ENCODE peak calls at places on chromosomes 7 and 10, in ten cellular contexts. One of them, this sample, is unnamed.

GRCh38 chr7:2938514-2939192 is 94.5 kb upstream of the GNA12 start:
- DNase-seq in transverse colon: no peak
- DNase-seq in activated naive CD4-positive, alpha-beta T cell: no peak
- DNase-seq in PC-9: no peak
- DNase-seq in cardiac septum: peak
- DNase-seq in progenitor cell of endocrine pancreas: no peak
- DNase-seq in amniotic epithelial cell: no peak
- DNase-seq in WERI-Rb-1: peak
- DNase-seq in HS-5: no peak
- DNase-seq in NCI-H774: no peak
- DNase-seq in this sample: no peak

GRCh38 chr10:82377608-82378007 is 502.6 kb downstream of the NRG3 start:
- DNase-seq in transverse colon: no peak
- DNase-seq in activated naive CD4-positive, alpha-beta T cell: no peak
- DNase-seq in PC-9: no peak
- DNase-seq in cardiac septum: no peak
- DNase-seq in progenitor cell of endocrine pancreas: no peak
- DNase-seq in amniotic epithelial cell: peak
- DNase-seq in WERI-Rb-1: no peak
- DNase-seq in HS-5: peak
- DNase-seq in NCI-H774: no peak
- DNase-seq in this sample: no peak

GRCh38 chr10:73723516-73723915 is 20.7 kb upstream of the SEC24C start:
- DNase-seq in transverse colon: no peak
- DNase-seq in activated naive CD4-positive, alpha-beta T cell: no peak
- DNase-seq in PC-9: no peak
- DNase-seq in cardiac septum: no peak
- DNase-seq in progenitor cell of endocrine pancreas: no peak
- DNase-seq in amniotic epithelial cell: no peak
- DNase-seq in WERI-Rb-1: no peak
- DNase-seq in HS-5: no peak
- DNase-seq in NCI-H774: no peak
- DNase-seq in this sample: no peak

GRCh38 chr7:103613655-103614642 is 167.9 kb upstream of the SLC26A5 start:
- DNase-seq in transverse colon: no peak
- DNase-seq in activated naive CD4-positive, alpha-beta T cell: no peak
- DNase-seq in PC-9: no peak
- DNase-seq in cardiac septum: no peak
- DNase-seq in progenitor cell of endocrine pancreas: no peak
- DNase-seq in amniotic epithelial cell: peak
- DNase-seq in WERI-Rb-1: peak
- DNase-seq in HS-5: no peak
- DNase-seq in NCI-H774: no peak
- DNase-seq in this sample: peak

GRCh38 chr10:12583891-12584595 is 234.7 kb downstream of the CAMK1D start:
- DNase-seq in transverse colon: no peak
- DNase-seq in activated naive CD4-positive, alpha-beta T cell: no peak
- DNase-seq in PC-9: no peak
- DNase-seq in cardiac septum: no peak
- DNase-seq in progenitor cell of endocrine pancreas: no peak
- DNase-seq in amniotic epithelial cell: no peak
- DNase-seq in WERI-Rb-1: no peak
- DNase-seq in HS-5: no peak
- DNase-seq in NCI-H774: no peak
- DNase-seq in this sample: no peak

GRCh38 chr10:93435621-93436385 is 46.3 kb downstream of the MYOF start:
- DNase-seq in transverse colon: no peak
- DNase-seq in activated naive CD4-positive, alpha-beta T cell: no peak
- DNase-seq in PC-9: no peak
- DNase-seq in cardiac septum: no peak
- DNase-seq in progenitor cell of endocrine pancreas: no peak
- DNase-seq in amniotic epithelial cell: peak
- DNase-seq in WERI-Rb-1: no peak
- DNase-seq in HS-5: no peak
- DNase-seq in NCI-H774: no peak
- DNase-seq in this sample: no peak

GRCh38 chr7:111011500-111011899 is 79.4 kb upstream of the LRRN3 start:
- DNase-seq in transverse colon: no peak
- DNase-seq in activated naive CD4-positive, alpha-beta T cell: no peak
- DNase-seq in PC-9: no peak
- DNase-seq in cardiac septum: no peak
- DNase-seq in progenitor cell of endocrine pancreas: no peak
- DNase-seq in amniotic epithelial cell: no peak
- DNase-seq in WERI-Rb-1: no peak
- DNase-seq in HS-5: no peak
- DNase-seq in NCI-H774: no peak
- DNase-seq in this sample: no peak

GRCh38 chr10:119340893-119341235 is 133.5 kb downstream of the GRK5 start:
- DNase-seq in transverse colon: no peak
- DNase-seq in activated naive CD4-positive, alpha-beta T cell: no peak
- DNase-seq in PC-9: no peak
- DNase-seq in cardiac septum: no peak
- DNase-seq in progenitor cell of endocrine pancreas: no peak
- DNase-seq in amniotic epithelial cell: no peak
- DNase-seq in WERI-Rb-1: no peak
- DNase-seq in HS-5: no peak
- DNase-seq in NCI-H774: no peak
- DNase-seq in this sample: no peak

GRCh38 chr7:150357277-150357676 is 11.3 kb upstream of the REPIN1 start:
- DNase-seq in transverse colon: no peak
- DNase-seq in activated naive CD4-positive, alpha-beta T cell: peak
- DNase-seq in PC-9: no peak
- DNase-seq in cardiac septum: no peak
- DNase-seq in progenitor cell of endocrine pancreas: no peak
- DNase-seq in amniotic epithelial cell: no peak
- DNase-seq in WERI-Rb-1: peak
- DNase-seq in HS-5: no peak
- DNase-seq in NCI-H774: no peak
- DNase-seq in this sample: no peak

GRCh38 chr10:19974138-19974537 is 157.9 kb downstream of the PLXDC2 start:
- DNase-seq in transverse colon: no peak
- DNase-seq in activated naive CD4-positive, alpha-beta T cell: no peak
- DNase-seq in PC-9: no peak
- DNase-seq in cardiac septum: no peak
- DNase-seq in progenitor cell of endocrine pancreas: no peak
- DNase-seq in amniotic epithelial cell: no peak
- DNase-seq in WERI-Rb-1: no peak
- DNase-seq in HS-5: no peak
- DNase-seq in NCI-H774: no peak
- DNase-seq in this sample: no peak

GRCh38 chr10:15792777-15793176 is 67.5 kb downstream of the MINDY3 start:
- DNase-seq in transverse colon: no peak
- DNase-seq in activated naive CD4-positive, alpha-beta T cell: no peak
- DNase-seq in PC-9: no peak
- DNase-seq in cardiac septum: no peak
- DNase-seq in progenitor cell of endocrine pancreas: no peak
- DNase-seq in amniotic epithelial cell: no peak
- DNase-seq in WERI-Rb-1: no peak
- DNase-seq in HS-5: no peak
- DNase-seq in NCI-H774: no peak
- DNase-seq in this sample: no peak

GRCh38 chr10:114635797-114636550 is 22.1 kb downstream of the ABLIM1 start:
- DNase-seq in transverse colon: peak
- DNase-seq in activated naive CD4-positive, alpha-beta T cell: no peak
- DNase-seq in PC-9: no peak
- DNase-seq in cardiac septum: no peak
- DNase-seq in progenitor cell of endocrine pancreas: no peak
- DNase-seq in amniotic epithelial cell: no peak
- DNase-seq in WERI-Rb-1: no peak
- DNase-seq in HS-5: no peak
- DNase-seq in NCI-H774: peak
- DNase-seq in this sample: no peak

GRCh38 chr10:85788570-85788969 is 578.0 kb downstream of the GRID1 start:
- DNase-seq in transverse colon: no peak
- DNase-seq in activated naive CD4-positive, alpha-beta T cell: no peak
- DNase-seq in PC-9: no peak
- DNase-seq in cardiac septum: no peak
- DNase-seq in progenitor cell of endocrine pancreas: no peak
- DNase-seq in amniotic epithelial cell: no peak
- DNase-seq in WERI-Rb-1: no peak
- DNase-seq in HS-5: no peak
- DNase-seq in NCI-H774: no peak
- DNase-seq in this sample: no peak

GRCh38 chr7:107564553-107565298 is 955 bp downstream of the DUS4L start:
- DNase-seq in transverse colon: no peak
- DNase-seq in activated naive CD4-positive, alpha-beta T cell: no peak
- DNase-seq in PC-9: no peak
- DNase-seq in cardiac septum: no peak
- DNase-seq in progenitor cell of endocrine pancreas: no peak
- DNase-seq in amniotic epithelial cell: peak
- DNase-seq in WERI-Rb-1: no peak
- DNase-seq in HS-5: peak
- DNase-seq in NCI-H774: no peak
- DNase-seq in this sample: no peak

GRCh38 chr7:106216517-106217088 is 68.2 kb downstream of the NAMPT start:
- DNase-seq in transverse colon: peak
- DNase-seq in activated naive CD4-positive, alpha-beta T cell: no peak
- DNase-seq in PC-9: peak
- DNase-seq in cardiac septum: no peak
- DNase-seq in progenitor cell of endocrine pancreas: no peak
- DNase-seq in amniotic epithelial cell: peak
- DNase-seq in WERI-Rb-1: no peak
- DNase-seq in HS-5: peak
- DNase-seq in NCI-H774: no peak
- DNase-seq in this sample: no peak

GRCh38 chr10:129259128-129259527 is 207.9 kb upstream of the MGMT start:
- DNase-seq in transverse colon: no peak
- DNase-seq in activated naive CD4-positive, alpha-beta T cell: no peak
- DNase-seq in PC-9: no peak
- DNase-seq in cardiac septum: no peak
- DNase-seq in progenitor cell of endocrine pancreas: no peak
- DNase-seq in amniotic epithelial cell: no peak
- DNase-seq in WERI-Rb-1: no peak
- DNase-seq in HS-5: no peak
- DNase-seq in NCI-H774: no peak
- DNase-seq in this sample: no peak

GRCh38 chr10:43076311-43076875 is 476 bp upstream of the RET start:
- DNase-seq in transverse colon: no peak
- DNase-seq in activated naive CD4-positive, alpha-beta T cell: no peak
- DNase-seq in PC-9: no peak
- DNase-seq in cardiac septum: no peak
- DNase-seq in progenitor cell of endocrine pancreas: no peak
- DNase-seq in amniotic epithelial cell: no peak
- DNase-seq in WERI-Rb-1: no peak
- DNase-seq in HS-5: no peak
- DNase-seq in NCI-H774: no peak
- DNase-seq in this sample: no peak

GRCh38 chr7:55427279-55427788 is 62.2 kb downstream of the LANCL2 start:
- DNase-seq in transverse colon: no peak
- DNase-seq in activated naive CD4-positive, alpha-beta T cell: no peak
- DNase-seq in PC-9: no peak
- DNase-seq in cardiac septum: no peak
- DNase-seq in progenitor cell of endocrine pancreas: no peak
- DNase-seq in amniotic epithelial cell: no peak
- DNase-seq in WERI-Rb-1: no peak
- DNase-seq in HS-5: no peak
- DNase-seq in NCI-H774: no peak
- DNase-seq in this sample: no peak

GRCh38 chr7:46089281-46089680 is 168.2 kb upstream of the IGFBP3 start:
- DNase-seq in transverse colon: no peak
- DNase-seq in activated naive CD4-positive, alpha-beta T cell: no peak
- DNase-seq in PC-9: no peak
- DNase-seq in cardiac septum: no peak
- DNase-seq in progenitor cell of endocrine pancreas: no peak
- DNase-seq in amniotic epithelial cell: peak
- DNase-seq in WERI-Rb-1: no peak
- DNase-seq in HS-5: no peak
- DNase-seq in NCI-H774: no peak
- DNase-seq in this sample: no peak

GRCh38 chr10:126598009-126598408 is 72.5 kb downstream of the C10orf90 start:
- DNase-seq in transverse colon: peak
- DNase-seq in activated naive CD4-positive, alpha-beta T cell: no peak
- DNase-seq in PC-9: peak
- DNase-seq in cardiac septum: no peak
- DNase-seq in progenitor cell of endocrine pancreas: peak
- DNase-seq in amniotic epithelial cell: peak
- DNase-seq in WERI-Rb-1: peak
- DNase-seq in HS-5: no peak
- DNase-seq in NCI-H774: no peak
- DNase-seq in this sample: no peak

GRCh38 chr10:14415676-14416307 is 85.1 kb upstream of the FRMD4A start:
- DNase-seq in transverse colon: no peak
- DNase-seq in activated naive CD4-positive, alpha-beta T cell: no peak
- DNase-seq in PC-9: peak
- DNase-seq in cardiac septum: no peak
- DNase-seq in progenitor cell of endocrine pancreas: no peak
- DNase-seq in amniotic epithelial cell: no peak
- DNase-seq in WERI-Rb-1: no peak
- DNase-seq in HS-5: no peak
- DNase-seq in NCI-H774: no peak
- DNase-seq in this sample: no peak

GRCh38 chr10:62653254-62653653 is 151.3 kb upstream of the ADO start:
- DNase-seq in transverse colon: peak
- DNase-seq in activated naive CD4-positive, alpha-beta T cell: no peak
- DNase-seq in PC-9: no peak
- DNase-seq in cardiac septum: no peak
- DNase-seq in progenitor cell of endocrine pancreas: no peak
- DNase-seq in amniotic epithelial cell: no peak
- DNase-seq in WERI-Rb-1: no peak
- DNase-seq in HS-5: no peak
- DNase-seq in NCI-H774: no peak
- DNase-seq in this sample: no peak

GRCh38 chr10:133212853-133213494 is 17.0 kb upstream of the UTF1 start:
- DNase-seq in transverse colon: no peak
- DNase-seq in activated naive CD4-positive, alpha-beta T cell: no peak
- DNase-seq in PC-9: no peak
- DNase-seq in cardiac septum: no peak
- DNase-seq in progenitor cell of endocrine pancreas: no peak
- DNase-seq in amniotic epithelial cell: no peak
- DNase-seq in WERI-Rb-1: no peak
- DNase-seq in HS-5: no peak
- DNase-seq in NCI-H774: no peak
- DNase-seq in this sample: no peak

GRCh38 chr7:3289996-3290395 is 11.1 kb upstream of the SDK1 start:
- DNase-seq in transverse colon: no peak
- DNase-seq in activated naive CD4-positive, alpha-beta T cell: no peak
- DNase-seq in PC-9: peak
- DNase-seq in cardiac septum: no peak
- DNase-seq in progenitor cell of endocrine pancreas: no peak
- DNase-seq in amniotic epithelial cell: peak
- DNase-seq in WERI-Rb-1: no peak
- DNase-seq in HS-5: no peak
- DNase-seq in NCI-H774: no peak
- DNase-seq in this sample: no peak

GRCh38 chr10:5632430-5632829 is 34.0 kb downstream of the ASB13 start:
- DNase-seq in transverse colon: peak
- DNase-seq in activated naive CD4-positive, alpha-beta T cell: no peak
- DNase-seq in PC-9: peak
- DNase-seq in cardiac septum: no peak
- DNase-seq in progenitor cell of endocrine pancreas: no peak
- DNase-seq in amniotic epithelial cell: no peak
- DNase-seq in WERI-Rb-1: no peak
- DNase-seq in HS-5: no peak
- DNase-seq in NCI-H774: no peak
- DNase-seq in this sample: no peak

GRCh38 chr10:28077889-28078288 is 79.0 kb upstream of the ODAD2 start:
- DNase-seq in transverse colon: no peak
- DNase-seq in activated naive CD4-positive, alpha-beta T cell: no peak
- DNase-seq in PC-9: no peak
- DNase-seq in cardiac septum: no peak
- DNase-seq in progenitor cell of endocrine pancreas: no peak
- DNase-seq in amniotic epithelial cell: peak
- DNase-seq in WERI-Rb-1: no peak
- DNase-seq in HS-5: peak
- DNase-seq in NCI-H774: no peak
- DNase-seq in this sample: no peak

GRCh38 chr10:112246-112645 is 23.0 kb upstream of the ZMYND11 start:
- DNase-seq in transverse colon: no peak
- DNase-seq in activated naive CD4-positive, alpha-beta T cell: no peak
- DNase-seq in PC-9: peak
- DNase-seq in cardiac septum: no peak
- DNase-seq in progenitor cell of endocrine pancreas: no peak
- DNase-seq in amniotic epithelial cell: no peak
- DNase-seq in WERI-Rb-1: no peak
- DNase-seq in HS-5: no peak
- DNase-seq in NCI-H774: no peak
- DNase-seq in this sample: no peak

GRCh38 chr10:117533507-117534281 is 8.9 kb upstream of the EMX2 start:
- DNase-seq in transverse colon: no peak
- DNase-seq in activated naive CD4-positive, alpha-beta T cell: no peak
- DNase-seq in PC-9: no peak
- DNase-seq in cardiac septum: peak
- DNase-seq in progenitor cell of endocrine pancreas: no peak
- DNase-seq in amniotic epithelial cell: no peak
- DNase-seq in WERI-Rb-1: no peak
- DNase-seq in HS-5: no peak
- DNase-seq in NCI-H774: no peak
- DNase-seq in this sample: no peak